ENCODE peak calls at places on chromosomes 4 and X, in seven cellular contexts. I is prostate gland, T is spleen, E is transverse colon, K is HepG2, B is GM12878, L is HCT116. G is an unnamed sample. For H3K36me3, the result is how much of the 10 kb centered on the place peaks cover.

GRCh38 chrX:121823406-121823805 is 776.0 kb downstream of the GLUD2 start:
- DNase-seq in B (no peak), I (no peak), T (no peak), L (no peak), K (no peak), E (no peak), G (no peak)

GRCh38 chr4:74367656-74368055 is 2.7 kb downstream of the EREG start:
- DNase-seq in L (no peak), T (no peak), B (no peak), E (no peak), K (no peak), I (no peak), G (no peak)

GRCh38 chr4:180695851-180696250 is 1547.4 kb upstream of the TENM3 start:
- DNase-seq in B (no peak), K (no peak), E (no peak), I (no peak), L (no peak), T (no peak), G (no peak)

GRCh38 chr4:128163177-128164117 is 102.3 kb downstream of the LARP1B start:
- DNase-seq in I (no peak), L (peak), E (no peak), T (no peak), K (peak), B (no peak), G (no peak)

GRCh38 chr4:157895205-157895604 is 277.6 kb downstream of the GASK1B start:
- DNase-seq in L (no peak), T (no peak), B (no peak), I (no peak), K (no peak), E (no peak), G (no peak)

GRCh38 chrX:106247162-106247561 is 79.1 kb downstream of the PWWP3B start:
- DNase-seq in T (no peak), I (no peak), B (no peak), E (no peak), K (no peak), L (peak), G (no peak)

GRCh38 chr4:163415668-163416067 is 57.9 kb downstream of the TKTL2 start:
- DNase-seq in I (no peak), E (no peak), L (no peak), T (no peak), K (no peak), B (no peak), G (no peak)

GRCh38 chr4:184165291-184165690 is 52.4 kb downstream of the ENPP6 start:
- DNase-seq in T (no peak), K (no peak), I (no peak), B (no peak), L (no peak), E (no peak), G (no peak)

GRCh38 chr4:152997771-152998487 is 61.8 kb downstream of the FHDC1 start:
- DNase-seq in E (no peak), K (no peak), B (no peak), T (peak), L (no peak), I (peak), G (no peak)

GRCh38 chr4:152581536-152582160 is 45.8 kb upstream of the FBXW7 start:
- DNase-seq in T (no peak), E (no peak), K (no peak), L (no peak), B (no peak), I (no peak), G (no peak)

GRCh38 chr4:111283066-111283677 is 660.3 kb upstream of the PITX2 start:
- DNase-seq in I (peak), K (peak), T (no peak), E (peak), L (peak), B (no peak), G (peak)

GRCh38 chr4:118755438-118756226 is 70.4 kb downstream of the METTL14 start:
- DNase-seq in B (no peak), E (no peak), T (no peak), K (no peak), I (no peak), L (no peak), G (no peak)

GRCh38 chrX:136847874-136848273 is 32.7 kb downstream of the RBMX start:
- DNase-seq in E (no peak), I (no peak), K (no peak), L (no peak), T (no peak), B (no peak), G (no peak)

DNA sequence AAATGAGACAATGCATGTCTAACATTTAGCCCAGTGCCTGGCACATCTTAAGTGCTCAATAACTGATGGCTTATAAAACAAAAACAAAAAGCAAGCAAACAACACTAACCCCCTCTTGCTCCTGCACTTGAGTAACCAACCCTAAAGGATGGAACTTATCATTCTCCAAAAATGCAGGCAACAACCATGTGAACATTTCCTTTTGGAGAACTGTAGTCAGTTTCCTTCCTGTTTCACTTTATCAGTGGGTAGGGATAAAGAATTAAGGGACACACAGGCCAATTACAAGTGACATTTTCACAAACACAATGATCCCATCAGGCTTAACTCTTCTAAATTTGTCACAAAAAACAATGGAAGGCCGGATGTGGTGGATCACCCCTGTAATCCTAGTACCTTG is 30.4 kb downstream of the RPS3A start:
- DNase-seq in K (no peak), E (no peak), T (no peak), L (no peak), B (no peak), I (no peak), G (no peak)
- TF ChIP-seq POLR2AphosphoS5 in K (no peak), E (no peak), T (no peak), L (no peak), B (no peak), I (no peak), G (no peak)

DNA sequence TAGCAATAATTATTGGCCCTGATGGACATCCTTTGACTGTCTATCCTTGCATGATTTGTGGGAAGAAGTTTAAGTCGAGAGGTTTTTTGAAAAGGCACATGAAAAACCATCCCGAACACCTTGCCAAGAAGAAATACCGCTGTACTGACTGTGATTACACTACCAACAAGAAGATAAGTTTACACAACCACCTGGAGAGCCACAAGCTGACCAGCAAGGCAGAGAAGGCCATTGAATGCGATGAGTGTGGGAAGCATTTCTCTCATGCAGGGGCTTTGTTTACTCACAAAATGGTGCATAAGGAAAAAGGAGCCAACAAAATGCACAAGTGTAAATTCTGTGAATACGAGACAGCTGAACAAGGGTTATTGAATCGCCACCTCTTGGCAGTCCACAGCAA is 60.7 kb downstream of the ZFX start:
- DNase-seq in L (no peak), K (no peak), B (no peak), T (no peak), I (no peak), E (no peak), G (no peak)
- H3K36me3 ChIP-seq in L (under half), K (under half), B (under half), T (half or more), I (under half), E (under half), G (under half)

GRCh38 chr4:76622717-76623116 is 187.7 kb downstream of the SHROOM3 start:
- DNase-seq in K (no peak), T (no peak), B (no peak), I (no peak), E (no peak), L (no peak), G (no peak)
- H3K27ac ChIP-seq in K (no peak), T (no peak), B (no peak), I (peak), E (peak), L (no peak), G (peak)

DNA sequence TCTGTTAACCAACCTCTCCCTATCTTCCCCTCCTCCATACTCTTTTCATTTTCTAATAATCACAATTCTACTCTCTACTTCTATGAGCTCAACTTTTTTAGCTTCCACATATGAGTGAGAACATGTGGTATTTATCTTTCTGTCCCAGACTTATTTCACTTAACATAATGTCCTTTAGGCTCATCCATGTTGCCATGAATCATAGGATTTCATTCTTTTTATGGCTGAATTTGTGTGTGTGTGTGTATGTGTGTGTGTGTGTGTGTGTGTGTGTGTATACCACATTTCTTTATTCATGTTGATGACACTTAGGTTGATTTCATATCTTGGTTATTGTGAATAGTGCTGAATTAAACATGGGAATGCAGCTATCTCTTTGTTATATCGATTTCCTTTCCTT is 37.4 kb downstream of the RUFY3 start:
- DNase-seq in T (no peak), I (no peak), K (no peak), E (no peak), L (no peak), B (no peak), G (no peak)
- TF ChIP-seq POLR2AphosphoS5 in T (no peak), I (no peak), K (no peak), E (no peak), L (no peak), B (no peak), G (no peak)